ENCODE peak calls at places on chromosomes 1 and 21, in eight cellular contexts. E is GM12865, Y is AG09319, F is DND-41, G is AG09309, W is WTC11, L is endothelial cell, P is left ventricle myocardium inferior. U is an unnamed sample.

GRCh38 chr1:200240655-200241054 is 169.2 kb downstream of the ZNF281 start:
- DNase-seq in E (no peak), Y (no peak), F (no peak), G (no peak), W (no peak), L (peak), P (no peak), U (peak)

GRCh38 chr1:246178902-246179301 is 328.2 kb downstream of the SMYD3 start:
- DNase-seq in E (no peak), Y (no peak), F (no peak), G (no peak), W (no peak), L (no peak), P (no peak), U (no peak)

GRCh38 chr1:213135572-213135971 is 84.5 kb downstream of the RPS6KC1 start:
- DNase-seq in E (no peak), Y (no peak), F (no peak), G (peak), W (no peak), L (no peak), P (no peak), U (peak)

GRCh38 chr1:205530116-205530515 is 25.6 kb downstream of the CDK18 start:
- DNase-seq in E (no peak), Y (no peak), F (no peak), G (no peak), W (no peak), L (no peak), P (no peak), U (no peak)

GRCh38 chr1:60428161-60428560 is 354.6 kb upstream of the C1orf87 start:
- DNase-seq in E (no peak), Y (no peak), F (no peak), G (no peak), W (no peak), L (no peak), P (no peak), U (peak)

GRCh38 chr1:216905052-216905580 is 181.9 kb upstream of the ESRRG start:
- DNase-seq in E (no peak), Y (no peak), F (no peak), G (no peak), W (no peak), L (no peak), P (no peak), U (no peak)

GRCh38 chr21:16291296-16291695 is 561.5 kb downstream of the USP25 start:
- DNase-seq in E (no peak), Y (no peak), F (no peak), G (no peak), W (no peak), L (no peak), P (no peak), U (no peak)

GRCh38 chr1:31663622-31664452 is 19.2 kb upstream of the PEF1 start:
- DNase-seq in E (peak), Y (no peak), F (peak), G (no peak), W (peak), L (peak), P (peak), U (peak)

GRCh38 chr1:229114315-229114714 is 156.6 kb upstream of the RAB4A start:
- DNase-seq in E (no peak), Y (no peak), F (no peak), G (no peak), W (no peak), L (no peak), P (no peak), U (peak)

GRCh38 chr1:111471012-111471411 is 2.8 kb upstream of the C1orf162 start:
- DNase-seq in E (peak), Y (no peak), F (peak), G (no peak), W (no peak), L (no peak), P (peak), U (no peak)

GRCh38 chr1:46497020-46497419 is 7.4 kb downstream of the DMBX1 start:
- DNase-seq in E (no peak), Y (no peak), F (no peak), G (no peak), W (no peak), L (no peak), P (no peak), U (no peak)

GRCh38 chr1:109826446-109826845 is 62.7 kb upstream of the EPS8L3 start:
- DNase-seq in E (no peak), Y (no peak), F (no peak), G (no peak), W (no peak), L (no peak), P (no peak), U (no peak)

GRCh38 chr1:52707927-52708655 is 9.9 kb upstream of the COA7 start:
- DNase-seq in E (peak), Y (no peak), F (no peak), G (no peak), W (no peak), L (no peak), P (no peak), U (peak)

GRCh38 chr1:210288106-210288505 is 40.6 kb upstream of the HHAT start:
- DNase-seq in E (no peak), Y (no peak), F (no peak), G (no peak), W (no peak), L (no peak), P (no peak), U (no peak)

GRCh38 chr21:44846485-44847260 is 26.8 kb downstream of the PTTG1IP start:
- DNase-seq in E (peak), Y (no peak), F (no peak), G (no peak), W (no peak), L (no peak), P (peak), U (no peak)

GRCh38 chr1:23930861-23931471 is 17.8 kb upstream of the CNR2 start:
- DNase-seq in E (peak), Y (peak), F (no peak), G (peak), W (no peak), L (no peak), P (no peak), U (peak)

GRCh38 chr1:209875510-209875909 is 47.7 kb downstream of the UTP25 start:
- DNase-seq in E (no peak), Y (no peak), F (no peak), G (peak), W (peak), L (peak), P (no peak), U (peak)

GRCh38 chr1:156385534-156386031 is 16.6 kb downstream of the RHBG start:
- DNase-seq in E (peak), Y (no peak), F (peak), G (peak), W (peak), L (peak), P (peak), U (peak)
- TF ChIP-seq CTCF in E (peak), Y (peak), F (peak), G (peak), W (peak), L (peak), P (peak), U (peak)

DNA sequence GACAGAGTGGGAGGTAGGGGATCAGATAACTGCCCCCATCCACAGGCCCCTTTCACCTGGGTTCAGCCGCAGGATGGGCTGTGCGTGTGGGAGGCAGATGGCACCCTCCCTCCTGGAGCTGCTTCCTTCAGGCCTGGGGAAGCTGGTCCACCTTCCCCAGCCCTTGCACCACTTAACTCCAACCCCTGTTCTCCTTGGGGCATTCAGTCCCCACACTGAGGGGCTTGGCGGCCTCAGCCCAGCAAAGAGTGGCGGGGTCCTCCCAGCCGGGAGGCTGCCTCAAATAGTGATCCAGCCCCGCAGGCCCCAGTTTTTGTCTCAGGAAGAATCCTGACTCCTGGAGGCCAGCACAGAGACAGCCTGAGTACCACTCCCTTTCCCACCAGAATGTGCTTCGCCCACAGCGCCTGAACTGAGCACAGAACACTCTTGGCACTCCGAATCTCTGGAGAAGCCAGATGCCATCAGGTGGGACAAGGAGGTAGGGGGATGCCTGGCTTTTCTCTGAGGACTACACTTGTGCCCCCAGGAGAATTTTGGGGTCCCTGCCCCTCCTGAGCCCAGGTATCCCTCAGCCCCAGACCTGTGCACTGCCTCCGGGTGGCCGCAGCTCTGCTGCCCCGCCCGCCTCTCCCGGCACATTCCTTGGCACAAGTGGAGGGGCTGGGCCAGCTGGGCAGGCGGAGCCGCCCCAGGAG is 945 bp downstream of the PAQR6 start:
- DNase-seq in E (no peak), Y (no peak), F (no peak), G (no peak), W (no peak), L (no peak), P (no peak), U (no peak)
- TF ChIP-seq CTCF in E (no peak), Y (no peak), F (no peak), G (no peak), W (no peak), L (no peak), P (no peak), U (no peak)

GRCh38 chr1:68819190-68819829 is 322.4 kb upstream of the DEPDC1 start:
- DNase-seq in E (peak), Y (no peak), F (no peak), G (no peak), W (peak), L (peak), P (no peak), U (peak)
- TF ChIP-seq CTCF in E (peak), Y (peak), F (peak), G (no peak), W (peak), L (peak), P (peak), U (peak)

DNA sequence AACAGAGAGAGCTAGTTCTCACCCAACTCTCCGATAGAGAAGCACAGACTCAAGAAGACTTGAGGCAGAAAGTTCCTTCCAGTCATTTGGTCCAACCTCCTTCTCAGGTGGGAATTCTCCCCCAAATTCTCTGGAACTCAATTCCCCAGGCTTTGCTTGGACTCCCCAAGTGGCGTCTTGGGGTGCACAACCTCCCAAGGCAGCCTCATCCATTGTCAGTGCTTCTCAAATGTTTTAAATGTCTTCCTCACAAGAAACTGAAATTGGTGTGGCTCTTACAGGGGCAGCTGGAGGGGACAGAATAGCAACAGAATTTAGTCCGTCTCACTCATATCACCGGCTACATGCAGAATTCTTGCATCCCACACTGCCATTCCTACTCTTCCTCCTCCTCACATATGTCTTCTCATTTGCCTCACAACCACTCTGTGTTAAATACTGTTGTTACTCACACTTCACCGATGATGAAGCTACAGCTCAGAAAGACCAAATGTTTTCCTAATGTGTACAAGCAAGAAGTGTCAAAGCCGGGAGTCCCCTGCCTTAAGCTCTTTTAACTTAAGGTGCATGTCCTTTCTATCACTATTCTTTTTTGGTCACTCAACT is 33.4 kb upstream of the CD84 start:
- DNase-seq in E (peak), Y (no peak), F (no peak), G (no peak), W (no peak), L (no peak), P (no peak), U (no peak)
- TF ChIP-seq CTCF in E (no peak), Y (no peak), F (no peak), G (no peak), W (no peak), L (no peak), P (no peak), U (no peak)

GRCh38 chr1:170671629-170671963 is 7.7 kb downstream of the PRRX1 start:
- DNase-seq in E (no peak), Y (no peak), F (no peak), G (no peak), W (no peak), L (no peak), P (no peak), U (no peak)

GRCh38 chr1:170669586-170670332 is 5.8 kb downstream of the PRRX1 start:
- DNase-seq in E (no peak), Y (no peak), F (no peak), G (no peak), W (no peak), L (no peak), P (no peak), U (no peak)

GRCh38 chr1:170668301-170668789 is 4.4 kb downstream of the PRRX1 start:
- DNase-seq in E (peak), Y (no peak), F (no peak), G (no peak), W (no peak), L (no peak), P (no peak), U (no peak)

GRCh38 chr1:170669036-170669435 is 5.1 kb downstream of the PRRX1 start:
- DNase-seq in E (no peak), Y (no peak), F (no peak), G (no peak), W (no peak), L (no peak), P (no peak), U (no peak)

GRCh38 chr1:170670751-170671628 is 7.1 kb downstream of the PRRX1 start:
- DNase-seq in E (peak), Y (no peak), F (no peak), G (no peak), W (peak), L (peak), P (peak), U (peak)
- TF ChIP-seq CTCF in E (peak), Y (peak), F (no peak), G (peak), W (peak), L (peak), P (peak), U (peak)